ENCODE peak calls at places on chromosomes 6 and 20, in five cellular contexts. A, T, S, F and I are unnamed samples.

GRCh38 chr6:4281341-4282293 is 146.2 kb upstream of the ECI2 start:
- DNase-seq in S (peak; percentile 100), F (no peak), A (peak; percentile 9), T (peak; percentile 11), I (peak; percentile 58)

GRCh38 chr20:856361-856775 is 22.9 kb downstream of the FAM110A start:
- DNase-seq in A (no peak), F (peak; percentile 31), T (no peak), S (peak; percentile 99), I (no peak)

GRCh38 chr20:56731041-56731440 is 101.9 kb downstream of the TFAP2C start:
- DNase-seq in F (no peak), A (no peak), T (no peak), S (no peak), I (no peak)

GRCh38 chr6:93242049-93242448 is 177.3 kb downstream of the EPHA7 start:
- DNase-seq in T (peak; percentile 14), A (no peak), S (no peak), F (no peak), I (no peak)

GRCh38 chr20:35699914-35700624 is 864 bp downstream of the ROMO1 start:
- DNase-seq in A (no peak), F (no peak), S (no peak), T (no peak), I (no peak)

GRCh38 chr6:25769983-25770382 is 15.4 kb downstream of the SLC17A4 start:
- DNase-seq in T (no peak), F (no peak), A (no peak), S (peak; percentile 40), I (no peak)

GRCh38 chr20:44959082-44959895 is 908 bp downstream of the TOMM34 start:
- DNase-seq in A (no peak), S (peak; percentile 88), F (peak; percentile 53), T (peak; percentile 6), I (peak; percentile 44)

GRCh38 chr6:11718461-11718860 is 60.1 kb downstream of the ADTRP start:
- DNase-seq in S (peak; percentile 1), F (no peak), A (no peak), T (no peak), I (no peak)

GRCh38 chr6:137095093-137095492 is 50.3 kb upstream of the IL20RA start:
- DNase-seq in F (no peak), T (no peak), A (no peak), S (no peak), I (no peak)

GRCh38 chr20:2537101-2537500 is 728 bp downstream of the TMC2 start:
- DNase-seq in A (no peak), F (no peak), T (no peak), S (no peak), I (no peak)

GRCh38 chr6:122063090-122063489 is 336.4 kb upstream of the HSF2 start:
- DNase-seq in S (no peak), A (no peak), F (no peak), T (peak; percentile 8), I (no peak)

GRCh38 chr20:51525241-51526104 is 17.0 kb downstream of the NFATC2 start:
- DNase-seq in S (peak; percentile 19), A (no peak), T (no peak), F (peak; percentile 47), I (peak; percentile 13)

GRCh38 chr6:20365456-20365855 is 36.2 kb upstream of the E2F3 start:
- DNase-seq in T (no peak), S (no peak), F (no peak), A (no peak), I (no peak)